ENCODE peak calls at places on chromosomes 11 and 22, in ten cellular contexts. M is caudate nucleus; W is dermis blood vessel endothelial cell; C is activated CD4-positive, alpha-beta T cell treated with anti-CD3 and anti-CD28 coated beads, Interleukin-2, amount 10 ng/mL, durations not matched to agents 7 days and 5 days; N is CD8-positive, alpha-beta T cell; B is astrocyte of the hippocampus; G is upper lobe of right lung; Y is glutamatergic neuron; I is NCI-H524; D is stimulated activated effector memory CD8-positive, alpha-beta T cell treated with anti-CD3 and anti-CD28 coated beads, Interleukin-12 subunit alpha, Interleukin-12 subunit beta, amount 100 ng/mL, for 72 hours. O is an unnamed sample.

GRCh38 chr11:17770048-17770652 is 35.6 kb downstream of the KCNC1 start:
- DNase-seq in N (no peak), M (no peak), G (peak), D (no peak), I (no peak), Y (peak), W (no peak), B (no peak), C (no peak), O (no peak)

GRCh38 chr22:19576460-19577421 is 52.5 kb upstream of the CLDN5 start:
- DNase-seq in G (no peak), I (no peak), D (peak), B (peak), Y (peak), W (peak), M (no peak), C (peak), N (no peak), O (peak)

GRCh38 chr11:119583585-119583984 is 145.4 kb downstream of the NECTIN1 start:
- DNase-seq in W (no peak), D (no peak), B (no peak), I (no peak), G (no peak), C (no peak), N (no peak), M (no peak), Y (no peak), O (no peak)

GRCh38 chr11:94245121-94245520 is 59.3 kb upstream of the IZUMO1R start:
- DNase-seq in B (peak), I (no peak), W (no peak), N (no peak), D (no peak), C (no peak), M (no peak), Y (no peak), G (no peak), O (no peak)

GRCh38 chr11:102322560-102322959 is 5.3 kb downstream of the BIRC3 start:
- DNase-seq in M (no peak), G (no peak), D (no peak), C (no peak), W (no peak), N (no peak), I (no peak), B (no peak), Y (no peak), O (no peak)

GRCh38 chr22:22721681-22722309 is 77.4 kb downstream of the GGTLC2 start:
- DNase-seq in D (peak), W (peak), G (peak), M (peak), B (peak), I (no peak), Y (no peak), C (no peak), N (no peak), O (peak)

GRCh38 chr11:35276396-35276795 is 137.4 kb downstream of the CD44 start:
- DNase-seq in W (no peak), N (no peak), M (peak), B (peak), I (no peak), C (no peak), D (no peak), Y (no peak), G (no peak), O (peak)

GRCh38 chr11:131041331-131042040 is 125.2 kb upstream of the SNX19 start:
- DNase-seq in Y (no peak), N (no peak), D (no peak), W (no peak), B (no peak), M (no peak), G (no peak), C (no peak), I (no peak), O (peak)

GRCh38 chr22:48276933-48277867 is 1514.8 kb downstream of the TBC1D22A start:
- DNase-seq in G (no peak), M (no peak), I (no peak), W (no peak), C (no peak), Y (no peak), D (no peak), B (no peak), N (no peak), O (no peak)

GRCh38 chr11:119702261-119702591 is 26.8 kb downstream of the NECTIN1 start:
- DNase-seq in Y (peak), D (no peak), W (no peak), G (no peak), N (no peak), C (no peak), I (peak), B (peak), M (no peak), O (no peak)

GRCh38 chr11:34625576-34625975 is 4.7 kb downstream of the EHF start:
- DNase-seq in D (no peak), G (no peak), W (no peak), M (no peak), N (no peak), B (no peak), I (no peak), Y (no peak), C (no peak), O (no peak)

GRCh38 chr22:50530857-50531545 is 1.2 kb upstream of the TYMP start:
- DNase-seq in G (peak), C (peak), Y (peak), W (peak), D (peak), N (peak), I (peak), B (peak), M (no peak), O (peak)

O was measured in renal cortical epithelial cell.